ENCODE peak calls at places on chromosome 19, in nine cellular contexts. Q is heart left ventricle, U is pancreas, A is BJ, C is fibroblast of the aortic adventitia, Y is GM06990, M is testis, T is breast epithelium, W is dorsolateral prefrontal cortex. B is an unnamed sample.

GRCh38 chr19:29567366-29567915 is 38.6 kb upstream of the POP4 start:
- DNase-seq in Q (no peak), U (no peak), A (no peak), C (no peak), Y (no peak), M (no peak), T (no peak), W (no peak), B (no peak)

GRCh38 chr19:5953034-5953589 is 24.8 kb downstream of the RANBP3 start:
- DNase-seq in Q (no peak), U (no peak), A (no peak), C (no peak), Y (no peak), M (no peak), T (no peak), W (no peak), B (no peak)

GRCh38 chr19:18589380-18590272 is 1.0 kb downstream of the REX1BD start:
- DNase-seq in Q (peak), U (peak), A (no peak), C (peak), Y (no peak), M (peak), T (peak), W (peak), B (no peak)

GRCh38 chr19:4456843-4457653 is 546 bp downstream of the UBXN6 start:
- DNase-seq in Q (no peak), U (peak), A (no peak), C (peak), Y (no peak), M (peak), T (no peak), W (no peak), B (no peak)

GRCh38 chr19:19997656-19998268 is 41.5 kb downstream of the ZNF682 start:
- DNase-seq in Q (peak), U (peak), A (no peak), C (no peak), Y (no peak), M (peak), T (peak), W (no peak), B (no peak)

GRCh38 chr19:57558525-57558924 is 1.1 kb downstream of the ZNF550 start:
- DNase-seq in Q (no peak), U (no peak), A (no peak), C (peak), Y (no peak), M (no peak), T (no peak), W (no peak), B (no peak)

GRCh38 chr19:45347570-45348366 is 7.2 kb downstream of the KLC3 start:
- DNase-seq in Q (no peak), U (no peak), A (no peak), C (no peak), Y (no peak), M (no peak), T (no peak), W (no peak), B (no peak)

GRCh38 chr19:6925801-6926751 is 38.7 kb downstream of the ADGRE1 start:
- DNase-seq in Q (no peak), U (no peak), A (no peak), C (no peak), Y (peak), M (no peak), T (no peak), W (no peak), B (no peak)

GRCh38 chr19:33473644-33474305 is 47.8 kb downstream of the PEPD start:
- DNase-seq in Q (no peak), U (no peak), A (peak), C (peak), Y (no peak), M (no peak), T (no peak), W (no peak), B (no peak)

GRCh38 chr19:54708781-54709180 is 15.5 kb upstream of the KIR3DL3 start:
- DNase-seq in Q (no peak), U (no peak), A (no peak), C (no peak), Y (no peak), M (no peak), T (peak), W (no peak), B (no peak)

GRCh38 chr19:28815257-28815656 is 397.7 kb downstream of the UQCRFS1 start:
- DNase-seq in Q (no peak), U (no peak), A (no peak), C (no peak), Y (no peak), M (no peak), T (no peak), W (no peak), B (no peak)

DNA sequence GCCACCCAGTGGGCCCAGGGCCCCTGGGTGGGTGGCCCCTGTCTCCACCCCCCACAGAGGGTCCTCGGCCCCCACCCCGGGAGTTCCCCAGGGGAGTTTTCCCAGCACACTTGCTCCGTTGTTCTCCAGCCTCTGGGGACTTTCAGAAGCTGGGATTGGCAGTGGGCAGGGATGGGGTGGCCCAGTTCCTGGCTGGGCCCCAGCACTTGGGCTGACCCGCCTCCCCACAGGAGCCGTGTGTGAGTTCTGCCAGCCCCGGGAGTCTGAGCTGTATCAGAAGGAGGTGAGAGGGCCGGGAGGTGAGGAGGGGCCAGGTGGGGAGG is 2.0 kb upstream of the SPIB start:
- DNase-seq in Q (no peak), U (no peak), A (no peak), C (no peak), Y (no peak), M (no peak), T (no peak), W (no peak), B (no peak)
- TF ChIP-seq CTCF in Q (no peak), U (no peak), A (no peak), C (no peak), Y (no peak), M (no peak), T (no peak), W (no peak), B (no peak)

GRCh38 chr19:46886546-46887239 is 25.9 kb downstream of the ARHGAP35 start:
- DNase-seq in Q (no peak), U (no peak), A (no peak), C (peak), Y (peak), M (no peak), T (no peak), W (no peak), B (no peak)

GRCh38 chr19:46892252-46893179 is 31.7 kb downstream of the ARHGAP35 start:
- DNase-seq in Q (no peak), U (no peak), A (no peak), C (no peak), Y (peak), M (no peak), T (no peak), W (no peak), B (no peak)

GRCh38 chr19:46885411-46885810 is 24.6 kb downstream of the ARHGAP35 start:
- DNase-seq in Q (no peak), U (no peak), A (no peak), C (no peak), Y (no peak), M (no peak), T (no peak), W (no peak), B (no peak)

GRCh38 chr19:46887240-46887782 is 26.5 kb downstream of the ARHGAP35 start:
- DNase-seq in Q (no peak), U (no peak), A (no peak), C (peak), Y (no peak), M (no peak), T (no peak), W (no peak), B (no peak)

DNA sequence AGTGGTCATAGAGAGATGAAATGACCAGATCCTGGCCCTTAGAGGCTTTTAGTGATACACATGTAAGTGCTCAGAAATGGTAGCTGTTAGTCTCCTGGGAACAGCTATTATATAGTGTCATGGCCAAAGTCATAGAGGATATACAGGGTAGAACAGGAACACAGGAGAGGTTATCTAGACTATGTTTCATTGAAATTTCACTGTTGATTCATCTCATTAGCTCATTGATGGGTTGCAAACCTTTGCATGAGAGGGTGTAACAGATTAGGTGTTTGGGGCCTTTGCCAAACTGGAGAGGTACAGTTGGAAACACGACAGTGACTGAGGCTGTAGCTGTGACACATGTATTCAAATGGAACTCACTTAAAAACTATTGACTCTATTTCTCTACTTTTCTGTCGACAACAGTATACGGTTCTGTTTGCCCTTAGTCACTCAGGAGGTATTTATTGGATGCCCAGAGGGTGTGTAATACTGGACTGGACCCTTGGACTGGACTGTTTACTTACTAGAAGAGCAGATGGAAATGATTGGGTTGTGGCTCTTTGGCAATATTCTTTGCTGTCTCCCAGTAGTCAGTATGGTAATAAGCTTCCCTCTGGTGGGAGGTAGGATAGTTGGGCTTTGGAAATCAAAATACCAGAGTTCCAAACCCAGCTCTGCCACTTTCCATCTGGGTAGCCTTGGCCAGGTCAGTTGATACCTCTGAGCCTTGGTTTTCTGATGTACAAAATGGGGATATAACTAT is 29.8 kb downstream of the ARHGAP35 start:
- DNase-seq in Q (no peak), U (no peak), A (peak), C (peak), Y (no peak), M (no peak), T (no peak), W (peak), B (no peak)
- H3K4me3 ChIP-seq in Q (no peak), U (no peak), A (no peak), C (no peak), Y (no peak), M (no peak), T (no peak), W (no peak), B (no peak)

DNA sequence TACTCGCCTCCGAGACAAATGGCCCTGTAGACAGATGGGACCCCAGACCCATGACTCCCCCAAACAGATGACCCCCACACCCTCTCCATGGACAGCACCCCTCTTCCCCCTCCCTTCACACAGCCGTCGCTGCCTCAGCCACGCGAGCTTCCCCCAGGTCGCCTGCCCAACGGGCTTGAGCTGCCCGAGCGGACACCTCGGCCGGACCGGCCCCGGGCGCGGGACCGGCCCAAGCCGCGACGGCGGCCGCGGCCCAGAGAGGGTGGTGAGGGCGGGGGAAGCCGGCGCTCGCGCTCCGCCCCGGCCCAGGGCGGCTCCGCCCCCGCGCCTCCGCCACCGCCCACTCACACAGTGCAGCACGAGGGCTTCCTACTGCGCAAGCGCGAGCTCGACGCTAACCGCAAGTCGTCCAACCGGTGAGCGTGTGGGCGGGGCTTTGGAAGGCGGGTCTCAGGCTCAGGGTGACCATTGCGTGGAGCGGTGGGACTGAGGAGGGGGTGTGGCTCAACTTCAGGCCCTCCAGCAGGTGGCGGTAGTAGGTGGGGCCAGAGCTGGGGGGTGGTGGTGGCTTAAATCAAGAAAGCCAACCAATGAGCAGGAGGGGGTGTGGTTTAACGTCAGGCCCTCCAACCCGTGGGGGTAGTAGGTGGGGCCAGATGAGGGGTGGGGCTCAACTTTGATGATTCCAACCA is 6.2 kb upstream of the SHKBP1 start:
- DNase-seq in Q (peak), U (peak), A (peak), C (peak), Y (peak), M (peak), T (peak), W (peak), B (peak)
- TF ChIP-seq CTCF in Q (peak), U (no peak), A (peak), C (no peak), Y (no peak), M (peak), T (peak), W (peak), B (no peak)

GRCh38 chr19:36665832-36666231 is 805 bp downstream of the ZNF461 start:
- DNase-seq in Q (no peak), U (no peak), A (no peak), C (no peak), Y (no peak), M (no peak), T (no peak), W (no peak), B (no peak)

GRCh38 chr19:36672368-36672767 is 5.7 kb upstream of the ZNF461 start:
- DNase-seq in Q (no peak), U (no peak), A (no peak), C (no peak), Y (no peak), M (no peak), T (no peak), W (no peak), B (no peak)

GRCh38 chr19:36674201-36674600 is 7.6 kb upstream of the ZNF461 start:
- DNase-seq in Q (no peak), U (no peak), A (no peak), C (no peak), Y (no peak), M (no peak), T (no peak), W (no peak), B (no peak)

GRCh38 chr19:36668646-36669045 is 2.0 kb upstream of the ZNF461 start:
- DNase-seq in Q (no peak), U (no peak), A (no peak), C (no peak), Y (no peak), M (no peak), T (no peak), W (no peak), B (no peak)
- H3K4me3 ChIP-seq in Q (no peak), U (no peak), A (no peak), C (no peak), Y (no peak), M (no peak), T (no peak), W (no peak), B (no peak)

GRCh38 chr19:31402529-31402928 is 53.3 kb upstream of the TSHZ3 start:
- DNase-seq in Q (no peak), U (no peak), A (no peak), C (no peak), Y (no peak), M (no peak), T (no peak), W (no peak), B (no peak)
- TF ChIP-seq CTCF in Q (no peak), U (no peak), A (no peak), C (no peak), Y (no peak), M (no peak), T (no peak), W (no peak), B (no peak)

GRCh38 chr19:16497042-16497441 is 848 bp downstream of the C19orf44 start:
- DNase-seq in Q (no peak), U (no peak), A (no peak), C (peak), Y (no peak), M (no peak), T (no peak), W (no peak), B (no peak)
- H3K4me3 ChIP-seq in Q (peak), U (peak), A (peak), C (peak), Y (peak), M (peak), T (peak), W (peak), B (peak)

DNA sequence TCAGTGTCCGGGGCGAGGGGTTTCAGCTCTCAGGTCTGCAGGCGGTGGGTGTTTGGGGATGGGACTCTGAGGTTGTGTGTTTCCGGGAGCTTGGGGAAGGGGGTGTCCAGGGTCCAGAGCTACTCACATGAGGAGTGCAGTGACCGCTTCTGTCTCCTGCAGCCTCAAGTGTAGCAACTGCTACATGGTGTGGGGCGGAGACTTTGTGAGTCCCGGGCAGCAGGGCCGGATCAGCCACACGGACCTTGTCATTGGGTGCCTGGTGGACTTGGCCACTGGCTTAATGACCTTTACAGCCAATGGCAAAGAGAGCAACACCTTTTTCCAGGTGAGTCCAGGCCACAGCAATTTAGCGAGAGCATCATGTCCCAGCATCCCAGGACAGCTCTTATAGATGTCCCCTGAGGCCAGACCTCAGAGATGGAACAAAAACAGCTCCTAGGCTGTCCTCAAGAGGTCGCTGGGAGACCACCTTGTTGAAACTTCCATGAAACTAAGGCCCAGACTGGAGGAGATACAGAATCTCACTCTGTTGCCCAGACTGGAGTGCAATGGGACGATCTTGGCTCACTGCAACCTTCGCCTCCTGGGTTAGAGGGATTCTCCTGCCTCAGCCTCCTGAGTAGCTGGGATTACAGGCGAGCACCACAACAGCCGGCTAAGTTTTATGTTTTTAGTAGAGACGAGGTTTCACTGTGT is 44.9 kb downstream of the RYR1 start:
- DNase-seq in Q (no peak), U (no peak), A (no peak), C (peak), Y (no peak), M (no peak), T (no peak), W (no peak), B (no peak)
- TF ChIP-seq CTCF in Q (no peak), U (no peak), A (no peak), C (no peak), Y (peak), M (no peak), T (no peak), W (no peak), B (peak)

GRCh38 chr19:13024126-13024957 is 29.1 kb downstream of the NFIX start:
- DNase-seq in Q (no peak), U (no peak), A (no peak), C (peak), Y (no peak), M (no peak), T (no peak), W (peak), B (no peak)
- H3K4me3 ChIP-seq in Q (peak), U (no peak), A (peak), C (peak), Y (peak), M (peak), T (peak), W (peak), B (no peak)

DNA sequence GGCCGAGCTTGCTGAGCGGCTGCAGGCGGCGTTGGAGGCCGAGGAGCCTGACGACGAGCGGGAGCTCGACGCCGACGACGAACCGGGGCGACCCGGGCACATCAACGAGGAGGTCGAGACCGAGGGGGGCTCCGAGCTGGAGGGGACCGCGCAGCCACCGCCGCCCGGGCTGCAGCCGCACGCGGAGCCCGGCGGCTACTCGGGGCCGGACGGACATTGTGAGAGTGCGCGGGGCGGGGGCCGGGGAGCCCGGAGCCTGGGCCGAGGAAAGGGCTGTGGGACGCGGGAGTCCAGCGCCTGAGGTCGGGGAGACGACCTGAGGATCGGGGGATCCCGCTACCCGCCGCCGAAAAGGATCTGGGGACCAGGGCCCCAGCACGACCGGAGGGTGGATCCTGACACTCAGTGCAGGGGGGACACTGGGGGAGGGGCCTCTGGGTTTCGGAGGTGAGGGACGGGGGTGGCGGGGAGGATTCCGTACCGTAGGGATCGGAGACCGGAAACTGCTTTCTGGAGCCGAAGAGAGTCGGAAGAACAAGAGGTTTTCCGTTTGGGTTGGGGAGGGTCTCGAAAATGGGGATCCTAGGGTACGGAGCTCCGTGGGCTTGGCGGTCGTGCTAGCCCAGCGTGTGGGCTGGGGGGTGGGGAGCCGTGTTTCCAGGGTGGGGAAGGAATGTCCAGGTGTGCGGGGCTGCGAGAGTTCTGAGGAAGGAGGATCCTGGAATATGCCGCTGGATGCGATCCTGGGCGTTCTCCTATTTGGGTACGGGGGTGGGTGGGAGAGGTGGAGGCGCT is 606 bp downstream of the HNRNPUL1 start:
- DNase-seq in Q (no peak), U (no peak), A (no peak), C (peak), Y (peak), M (peak), T (peak), W (peak), B (no peak)
- TF ChIP-seq CTCF in Q (no peak), U (no peak), A (no peak), C (no peak), Y (no peak), M (no peak), T (no peak), W (no peak), B (no peak)

B was measured in retinal pigment epithelial cell.